ENCODE peak calls at places on chromosome 15, in seven cellular contexts. F, J, K, I, L, Q and W are unnamed samples.
A peak's percentile ranks its signal among the peaks of the same experiment; 100 is the strongest.

GRCh38 chr15:50906954-50907865 is 1.3 kb upstream of the AP4E1 start:
- DNase-seq in Q (peak; percentile 54), L (no peak), F (peak; percentile 50), J (peak; percentile 82), K (no peak), I (no peak), W (no peak)

GRCh38 chr15:23069496-23070166 is 30.3 kb upstream of the TUBGCP5 start:
- DNase-seq in K (no peak), L (no peak), J (no peak), Q (no peak), I (no peak), F (peak; percentile 42), W (no peak)

GRCh38 chr15:64558460-64559179 is 98.2 kb downstream of the ZNF609 start:
- DNase-seq in F (no peak), K (no peak), J (no peak), Q (no peak), I (peak; percentile 32), L (peak; percentile 55), W (no peak)

GRCh38 chr15:63070681-63071129 is 28.2 kb downstream of the TPM1 start:
- DNase-seq in J (no peak), F (no peak), I (no peak), K (no peak), Q (no peak), L (no peak), W (no peak)

GRCh38 chr15:41627204-41627603 is 33.0 kb upstream of the MGA start:
- DNase-seq in J (no peak), K (no peak), I (no peak), F (no peak), Q (no peak), L (no peak), W (no peak)

GRCh38 chr15:89059006-89059405 is 29.2 kb upstream of the ABHD2 start:
- DNase-seq in L (no peak), Q (no peak), I (peak; percentile 19), K (no peak), J (no peak), F (no peak), W (no peak)

GRCh38 chr15:23823508-23823907 is 136.4 kb upstream of the NDN start:
- DNase-seq in L (no peak), F (peak; percentile 1), J (no peak), K (no peak), I (no peak), Q (no peak), W (no peak)

GRCh38 chr15:52144656-52145055 is 32.1 kb upstream of the BCL2L10 start:
- DNase-seq in J (no peak), Q (no peak), L (no peak), F (peak; percentile 43), K (no peak), I (peak; percentile 50), W (no peak)

GRCh38 chr15:61671736-61672135 is 388.5 kb downstream of the VPS13C start:
- DNase-seq in I (no peak), F (no peak), K (no peak), L (no peak), J (no peak), Q (no peak), W (no peak)

GRCh38 chr15:89500397-89501270 is 4.3 kb upstream of the RHCG start:
- DNase-seq in I (no peak), K (no peak), J (no peak), L (no peak), Q (no peak), F (peak; percentile 43), W (no peak)

GRCh38 chr15:82871577-82872484 is 62.4 kb downstream of the WHAMM start:
- DNase-seq in Q (no peak), F (no peak), K (no peak), L (no peak), I (no peak), J (no peak), W (no peak)

GRCh38 chr15:49088996-49089395 is 42.8 kb upstream of the SECISBP2L start:
- DNase-seq in F (no peak), K (no peak), L (no peak), J (no peak), I (no peak), Q (no peak), W (no peak)

GRCh38 chr15:99749386-99749785 is 16.1 kb upstream of the LYSMD4 start:
- DNase-seq in J (no peak), K (no peak), L (no peak), Q (no peak), I (no peak), F (peak; percentile 49), W (no peak)

GRCh38 chr15:27672537-27672936 is 426.6 kb downstream of the OCA2 start:
- DNase-seq in K (no peak), J (no peak), Q (no peak), F (no peak), L (no peak), I (no peak), W (no peak)

GRCh38 chr15:87354661-87355410 is 901.7 kb downstream of the NTRK3 start:
- DNase-seq in J (no peak), K (no peak), I (peak; percentile 65), F (peak; percentile 65), Q (no peak), L (peak; percentile 50), W (no peak)

GRCh38 chr15:39327005-39327725 is 253.7 kb upstream of the THBS1 start:
- DNase-seq in K (no peak), J (no peak), I (peak; percentile 19), L (no peak), Q (no peak), F (no peak), W (no peak)

GRCh38 chr15:100438570-100438969 is 90.2 kb downstream of the CERS3 start:
- DNase-seq in J (no peak), L (no peak), F (peak; percentile 10), Q (no peak), K (peak; percentile 1), I (peak; percentile 67), W (peak; percentile 30)

GRCh38 chr15:91897585-91898372 is 44.3 kb downstream of the SLCO3A1 start:
- DNase-seq in I (no peak), J (no peak), F (no peak), L (no peak), Q (no peak), K (no peak), W (no peak)

GRCh38 chr15:46251873-46252272 is 617.0 kb downstream of the SQOR start:
- DNase-seq in K (no peak), J (no peak), F (no peak), L (no peak), Q (no peak), I (no peak), W (peak; percentile 14)

GRCh38 chr15:81400640-81401236 is 26.7 kb upstream of the TMC3 start:
- DNase-seq in K (peak; percentile 22), F (peak; percentile 73), L (no peak), J (peak; percentile 52), Q (no peak), I (peak; percentile 76), W (peak; percentile 13)

GRCh38 chr15:47817825-47818681 is 100.7 kb downstream of the SEMA6D start:
- DNase-seq in K (no peak), J (no peak), Q (no peak), L (no peak), F (no peak), I (no peak), W (no peak)

GRCh38 chr15:70545526-70545925 is 217.8 kb downstream of the UACA start:
- DNase-seq in K (no peak), L (no peak), F (no peak), J (no peak), I (no peak), Q (no peak), W (no peak)

GRCh38 chr15:62625421-62626033 is 417.0 kb upstream of the TPM1 start:
- DNase-seq in L (peak; percentile 66), I (peak; percentile 35), Q (no peak), F (no peak), K (no peak), J (no peak), W (no peak)

GRCh38 chr15:100107151-100107550 is 234.6 kb downstream of the ADAMTS17 start:
- DNase-seq in F (no peak), K (no peak), I (no peak), Q (no peak), J (no peak), L (no peak), W (no peak)

GRCh38 chr15:33026614-33027013 is 167.9 kb downstream of the FMN1 start:
- DNase-seq in K (no peak), I (no peak), L (no peak), F (no peak), J (no peak), Q (no peak), W (no peak)